ENCODE peak calls at places on chromosomes 7 and 10, in six cellular contexts. P is H1, N is IMR-90, C is neuronal stem cell, M is H9, Y is mesenchymal stem cell. A is an unnamed sample.

GRCh38 chr7:128705891-128706333 is 33.2 kb upstream of the CALU start:
- DNase-seq in M (no peak), Y (peak), N (peak), P (no peak), C (no peak), A (peak)

GRCh38 chr7:138295049-138295637 is 164.9 kb upstream of the TRIM24 start:
- DNase-seq in M (no peak), P (no peak), Y (no peak), C (no peak), N (no peak), A (no peak)

GRCh38 chr10:14386202-14386593 is 55.5 kb upstream of the FRMD4A start:
- DNase-seq in Y (peak), P (peak), M (no peak), C (no peak), N (peak), A (peak)

GRCh38 chr7:50450691-50451051 is 521 bp upstream of the FIGNL1 start:
- DNase-seq in C (no peak), M (no peak), Y (no peak), P (no peak), N (no peak), A (no peak)

GRCh38 chr7:72153132-72153512 is 259.0 kb downstream of the CALN1 start:
- DNase-seq in M (no peak), C (no peak), Y (no peak), N (no peak), P (no peak), A (no peak)

GRCh38 chr10:30637881-30638467 is 8.4 kb upstream of the LYZL2 start:
- DNase-seq in P (no peak), N (peak), Y (peak), M (no peak), C (no peak), A (peak)

GRCh38 chr10:121844537-121844936 is 83.3 kb downstream of the ATE1 start:
- DNase-seq in M (no peak), P (no peak), C (no peak), Y (no peak), N (no peak), A (no peak)

GRCh38 chr10:91592282-91593020 is 40.4 kb downstream of the PPP1R3C start:
- DNase-seq in N (no peak), P (no peak), C (no peak), M (no peak), Y (peak), A (no peak)

GRCh38 chr7:4129481-4130122 is 552.5 kb upstream of the FOXK1 start:
- DNase-seq in Y (no peak), P (no peak), C (no peak), N (no peak), M (no peak), A (no peak)

GRCh38 chr10:132407846-132408278 is 10.9 kb downstream of the PWWP2B start:
- DNase-seq in C (no peak), P (no peak), N (peak), M (peak), Y (peak), A (peak)

GRCh38 chr7:75565129-75565528 is 73.0 kb downstream of the SPDYE5 start:
- DNase-seq in P (no peak), C (no peak), N (peak), M (no peak), Y (peak), A (peak)

GRCh38 chr7:106717997-106718871 is 57.3 kb upstream of the CCDC71L start:
- DNase-seq in P (no peak), M (no peak), N (peak), C (no peak), Y (peak), A (peak)

GRCh38 chr7:140673063-140673769 is 471 bp downstream of the ADCK2 start:
- DNase-seq in C (peak), N (no peak), M (peak), P (no peak), Y (no peak), A (peak)

GRCh38 chr7:44063547-44063893 is 1.8 kb downstream of the PGAM2 start:
- DNase-seq in N (no peak), Y (no peak), P (no peak), M (no peak), C (no peak), A (no peak)

GRCh38 chr7:5750026-5750425 is 31.4 kb downstream of the RNF216 start:
- DNase-seq in P (no peak), N (peak), M (no peak), Y (no peak), C (no peak), A (peak)

GRCh38 chr10:3136763-3137611 is 35.6 kb downstream of the PITRM1 start:
- DNase-seq in Y (no peak), N (peak), P (no peak), M (no peak), C (no peak), A (no peak)
- H3K14ac ChIP-seq in Y (no peak), N (no peak), P (no peak), M (no peak), C (no peak), A (no peak)

GRCh38 chr7:118151671-118152070 is 32.3 kb upstream of the LSM8 start:
- DNase-seq in N (peak), M (no peak), C (no peak), P (no peak), Y (no peak), A (peak)
- H3K14ac ChIP-seq in N (no peak), M (no peak), C (no peak), P (no peak), Y (no peak), A (no peak)

DNA sequence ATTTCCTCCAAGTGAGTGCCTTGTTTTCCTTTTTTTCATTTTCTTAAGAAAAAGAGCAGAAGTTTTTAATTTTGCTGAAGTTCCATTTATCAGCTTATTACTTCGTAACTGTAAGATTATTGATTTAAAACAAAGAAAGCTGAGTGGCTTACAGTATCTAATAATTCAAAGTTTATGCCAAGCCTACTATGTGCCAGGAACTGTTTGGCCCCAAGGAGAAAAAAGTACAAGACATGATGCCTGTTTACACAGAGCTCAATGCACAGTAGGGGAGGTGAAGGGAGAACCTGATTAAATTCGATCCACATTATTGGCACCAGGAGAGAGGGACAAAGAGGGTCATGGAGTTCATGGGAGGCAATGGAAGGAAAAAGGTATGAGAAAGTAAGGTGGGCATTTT is 419.3 kb upstream of the ZMIZ1 start:
- DNase-seq in N (no peak), C (no peak), M (no peak), P (no peak), Y (no peak), A (no peak)
- H3K14ac ChIP-seq in N (peak), C (no peak), M (no peak), P (no peak), Y (no peak), A (no peak)

DNA sequence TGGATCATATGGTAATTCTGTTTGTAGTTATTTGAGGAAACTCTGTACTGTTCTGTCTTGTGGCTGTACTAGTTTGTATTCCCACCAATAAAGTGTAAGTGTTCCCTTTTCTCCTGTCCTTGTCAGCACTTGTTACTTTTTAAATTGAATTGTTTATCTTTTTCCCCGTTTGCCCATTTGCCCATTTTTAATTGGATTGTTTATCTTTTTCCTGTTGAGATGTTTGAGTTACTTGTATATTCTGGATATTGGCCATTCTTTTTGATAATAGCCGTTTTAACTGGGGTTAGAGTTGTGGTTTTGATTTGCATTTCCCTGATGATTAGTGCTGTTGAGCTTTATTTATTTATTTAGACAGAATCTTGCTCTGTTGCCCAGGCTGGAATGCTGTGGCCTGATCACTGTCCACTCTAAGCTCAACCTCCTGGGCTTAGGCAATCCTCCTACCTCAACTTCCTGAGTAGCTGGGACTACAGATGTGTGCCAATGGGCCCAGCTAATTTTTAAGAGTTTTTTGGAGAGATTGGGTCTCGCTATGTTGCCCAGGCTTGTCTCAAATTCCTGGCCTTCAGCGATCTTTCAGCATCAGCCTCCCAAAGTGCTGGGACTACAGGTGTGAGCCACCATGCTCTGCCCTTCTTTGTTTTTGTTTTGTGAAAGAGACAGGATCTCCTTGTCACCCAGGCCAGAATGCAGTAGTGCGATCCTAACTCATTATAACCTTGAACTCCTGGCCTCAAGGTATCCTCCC is 23.0 kb downstream of the BMPR1A start:
- DNase-seq in M (no peak), N (peak), Y (peak), C (no peak), P (no peak), A (no peak)
- H3K14ac ChIP-seq in M (no peak), N (no peak), Y (no peak), C (no peak), P (no peak), A (no peak)

GRCh38 chr10:61108880-61109279 is 164.9 kb upstream of the RHOBTB1 start:
- DNase-seq in P (no peak), Y (no peak), M (no peak), C (no peak), N (no peak), A (no peak)

GRCh38 chr10:61115874-61116273 is 171.9 kb upstream of the RHOBTB1 start:
- DNase-seq in N (no peak), M (no peak), Y (no peak), C (no peak), P (no peak), A (no peak)

GRCh38 chr10:61110936-61111335 is 167.0 kb upstream of the RHOBTB1 start:
- DNase-seq in M (no peak), P (no peak), N (no peak), Y (no peak), C (no peak), A (no peak)

DNA sequence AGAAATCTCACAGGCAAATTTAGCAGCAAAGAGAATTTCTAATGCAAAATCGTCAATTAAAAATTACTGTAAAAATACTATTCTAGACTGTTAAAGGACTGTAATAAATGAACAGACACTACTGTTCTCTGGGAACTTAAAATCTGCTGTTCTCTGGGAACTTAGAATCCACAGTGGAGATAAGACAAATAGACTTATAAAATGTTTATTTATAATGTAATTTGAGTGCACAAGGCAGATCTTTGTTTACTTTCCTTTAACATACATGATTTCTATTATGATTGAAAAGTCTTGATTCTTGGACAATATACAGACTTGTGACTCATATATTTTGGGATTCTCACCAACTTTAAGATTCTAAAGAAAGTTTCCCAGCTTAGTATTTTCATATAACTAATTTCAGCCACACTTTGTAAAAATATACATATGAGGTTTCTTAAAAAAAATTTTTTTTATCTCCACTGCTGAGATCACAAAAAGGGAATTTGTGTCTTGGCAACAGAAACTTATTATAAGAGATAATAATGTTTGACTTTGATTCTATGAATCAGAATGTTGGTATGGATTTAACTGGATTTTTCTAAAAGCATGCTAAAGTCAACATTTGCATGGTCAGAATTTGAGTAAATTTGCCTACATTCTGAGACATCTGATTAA is 166.3 kb upstream of the RHOBTB1 start:
- DNase-seq in N (peak), M (no peak), Y (no peak), C (no peak), P (no peak), A (no peak)
- H3K14ac ChIP-seq in N (peak), M (no peak), Y (no peak), C (no peak), P (no peak), A (no peak)

GRCh38 chr7:7435978-7436377 is 99.7 kb downstream of the COL28A1 start:
- DNase-seq in P (no peak), Y (no peak), C (no peak), M (no peak), N (no peak), A (no peak)

GRCh38 chr7:7434379-7434778 is 101.3 kb downstream of the COL28A1 start:
- DNase-seq in C (no peak), P (no peak), N (no peak), M (no peak), Y (no peak), A (no peak)

GRCh38 chr7:7443951-7444350 is 91.7 kb downstream of the COL28A1 start:
- DNase-seq in C (no peak), Y (no peak), P (no peak), N (no peak), M (no peak), A (no peak)

GRCh38 chr7:7438851-7439250 is 96.8 kb downstream of the COL28A1 start:
- DNase-seq in N (peak), P (peak), M (no peak), Y (peak), C (no peak), A (peak)

GRCh38 chr7:7439564-7439963 is 96.1 kb downstream of the COL28A1 start:
- DNase-seq in N (no peak), M (no peak), Y (no peak), C (no peak), P (no peak), A (no peak)
- H3K14ac ChIP-seq in N (peak), M (no peak), Y (no peak), C (no peak), P (no peak), A (no peak)